ENCODE peak calls at places on chromosome 9, in eight cellular contexts. Z, V, W, C, S, H, A and D are unnamed samples.

GRCh38 chr9:98284754-98285153 is 29.3 kb upstream of the TBC1D2 start:
- DNase-seq in Z (no peak), V (no peak), W (no peak), C (no peak), S (no peak), H (no peak), A (no peak), D (no peak)

GRCh38 chr9:76086521-76086920 is 196.0 kb downstream of the PCSK5 start:
- DNase-seq in Z (peak; percentile 12), V (no peak), W (no peak), C (no peak), S (no peak), H (no peak), A (no peak), D (no peak)

GRCh38 chr9:78366827-78367226 is 69.9 kb downstream of the PSAT1 start:
- DNase-seq in Z (no peak), V (peak; percentile 63), W (no peak), C (no peak), S (no peak), H (no peak), A (no peak), D (no peak)

GRCh38 chr9:108691614-108692013 is 164.2 kb downstream of the ACTL7B start:
- DNase-seq in Z (peak; percentile 93), V (no peak), W (no peak), C (no peak), S (no peak), H (no peak), A (no peak), D (peak; percentile 70)

GRCh38 chr9:93898026-93898425 is 57.1 kb downstream of the BARX1 start:
- DNase-seq in Z (no peak), V (no peak), W (no peak), C (no peak), S (no peak), H (no peak), A (no peak), D (no peak)

GRCh38 chr9:88524911-88525310 is 10.1 kb upstream of the NXNL2 start:
- DNase-seq in Z (no peak), V (no peak), W (no peak), C (no peak), S (no peak), H (peak; percentile 19), A (no peak), D (no peak)

GRCh38 chr9:90847971-90848370 is 46.4 kb downstream of the SYK start:
- DNase-seq in Z (no peak), V (no peak), W (no peak), C (no peak), S (no peak), H (no peak), A (peak; percentile 21), D (no peak)

GRCh38 chr9:88258012-88258411 is 119.7 kb upstream of the SPATA31C2 start:
- DNase-seq in Z (peak; percentile 43), V (peak; percentile 81), W (no peak), C (no peak), S (no peak), H (no peak), A (no peak), D (no peak)

GRCh38 chr9:92151691-92152393 is 36.6 kb upstream of the SPTLC1 start:
- DNase-seq in Z (peak; percentile 73), V (peak; percentile 93), W (peak; percentile 76), C (no peak), S (no peak), H (no peak), A (peak; percentile 46), D (no peak)

GRCh38 chr9:522658-523057 is 308.0 kb downstream of the DOCK8 start:
- DNase-seq in Z (no peak), V (peak; percentile 28), W (no peak), C (no peak), S (no peak), H (no peak), A (no peak), D (no peak)

GRCh38 chr9:91102269-91102668 is 259.4 kb downstream of the AUH start:
- DNase-seq in Z (peak; percentile 16), V (no peak), W (no peak), C (no peak), S (no peak), H (no peak), A (no peak), D (no peak)

GRCh38 chr9:99447951-99448350 is 225.9 kb downstream of the SEC61B start:
- DNase-seq in Z (no peak), V (no peak), W (no peak), C (no peak), S (no peak), H (no peak), A (no peak), D (no peak)

GRCh38 chr9:99445377-99445891 is 223.4 kb downstream of the SEC61B start:
- DNase-seq in Z (peak; percentile 94), V (peak; percentile 90), W (no peak), C (no peak), S (no peak), H (peak; percentile 79), A (peak; percentile 79), D (no peak)

GRCh38 chr9:99451121-99451606 is 229.1 kb downstream of the SEC61B start:
- DNase-seq in Z (peak; percentile 17), V (peak; percentile 16), W (peak; percentile 15), C (no peak), S (no peak), H (no peak), A (no peak), D (no peak)

GRCh38 chr9:99445920-99446319 is 223.8 kb downstream of the SEC61B start:
- DNase-seq in Z (peak; percentile 61), V (no peak), W (no peak), C (no peak), S (no peak), H (no peak), A (no peak), D (no peak)

GRCh38 chr9:99449726-99450125 is 227.6 kb downstream of the SEC61B start:
- DNase-seq in Z (no peak), V (no peak), W (no peak), C (no peak), S (no peak), H (no peak), A (no peak), D (no peak)
- TF ChIP-seq CTCF in Z (no peak), V (no peak), W (no peak), C (no peak), S (no peak), H (no peak), A (no peak), D (no peak)

GRCh38 chr9:38705917-38706316 is 14.0 kb downstream of the FAM240B start:
- DNase-seq in Z (no peak), V (no peak), W (no peak), C (no peak), S (no peak), H (no peak), A (no peak), D (no peak)

GRCh38 chr9:38707885-38708640 is 11.9 kb downstream of the FAM240B start:
- DNase-seq in Z (no peak), V (no peak), W (no peak), C (peak; percentile 41), S (no peak), H (no peak), A (no peak), D (no peak)

GRCh38 chr9:38700695-38701094 is 19.2 kb downstream of the FAM240B start:
- DNase-seq in Z (peak; percentile 95), V (peak; percentile 83), W (no peak), C (no peak), S (no peak), H (peak; percentile 72), A (no peak), D (peak; percentile 1)

GRCh38 chr9:38708759-38709158 is 11.2 kb downstream of the FAM240B start:
- DNase-seq in Z (no peak), V (peak; percentile 31), W (no peak), C (no peak), S (no peak), H (no peak), A (peak; percentile 23), D (no peak)

GRCh38 chr9:38706493-38706892 is 13.4 kb downstream of the FAM240B start:
- DNase-seq in Z (no peak), V (no peak), W (no peak), C (no peak), S (no peak), H (no peak), A (no peak), D (no peak)
- TF ChIP-seq CTCF in Z (no peak), V (no peak), W (no peak), C (no peak), S (no peak), H (no peak), A (no peak), D (no peak)

GRCh38 chr9:86854898-86855523 is 92.3 kb downstream of the GAS1 start:
- DNase-seq in Z (peak; percentile 51), V (peak; percentile 68), W (no peak), C (no peak), S (no peak), H (no peak), A (no peak), D (peak; percentile 45)

GRCh38 chr9:86859056-86859455 is 88.2 kb downstream of the GAS1 start:
- DNase-seq in Z (peak; percentile 77), V (no peak), W (no peak), C (no peak), S (no peak), H (no peak), A (no peak), D (no peak)

GRCh38 chr9:86859966-86860365 is 87.3 kb downstream of the GAS1 start:
- DNase-seq in Z (no peak), V (no peak), W (no peak), C (no peak), S (no peak), H (no peak), A (no peak), D (no peak)

GRCh38 chr9:86856259-86856658 is 91.0 kb downstream of the GAS1 start:
- DNase-seq in Z (no peak), V (no peak), W (no peak), C (no peak), S (no peak), H (no peak), A (no peak), D (no peak)
- TF ChIP-seq CTCF in Z (no peak), V (no peak), W (no peak), C (no peak), S (no peak), H (no peak), A (no peak), D (no peak)

GRCh38 chr9:131936929-131937328 is 142.7 kb downstream of the MED27 start:
- DNase-seq in Z (no peak), V (no peak), W (no peak), C (no peak), S (no peak), H (no peak), A (no peak), D (no peak)
- TF ChIP-seq CTCF in Z (no peak), V (no peak), W (no peak), C (no peak), S (no peak), H (no peak), A (no peak), D (no peak)